ENCODE peak calls at places on chromosomes 6 and 20, in seven cellular contexts. One of them, this sample, is unnamed.

GRCh38 chr6:94658929-94659328 is 918.4 kb upstream of the MANEA start:
- DNase-seq in naive B cell: no peak
- DNase-seq in germinal center: no peak
- DNase-seq in skeletal muscle cell: no peak
- DNase-seq in fibroblast of mammary gland: no peak
- DNase-seq in Caki2: no peak
- DNase-seq in mammary epithelial cell: no peak
- DNase-seq in this sample: no peak

GRCh38 chr6:87702589-87702945 is 534 bp upstream of the AKIRIN2 start:
- DNase-seq in naive B cell: no peak
- DNase-seq in germinal center: peak
- DNase-seq in skeletal muscle cell: peak
- DNase-seq in fibroblast of mammary gland: peak
- DNase-seq in Caki2: no peak
- DNase-seq in mammary epithelial cell: peak
- DNase-seq in this sample: no peak

GRCh38 chr20:58171796-58172425 is 56.5 kb downstream of the ANKRD60 start:
- DNase-seq in naive B cell: no peak
- DNase-seq in germinal center: no peak
- DNase-seq in skeletal muscle cell: no peak
- DNase-seq in fibroblast of mammary gland: no peak
- DNase-seq in Caki2: no peak
- DNase-seq in mammary epithelial cell: no peak
- DNase-seq in this sample: no peak

GRCh38 chr20:35040090-35040489 is 52.5 kb downstream of the TRPC4AP start:
- DNase-seq in naive B cell: no peak
- DNase-seq in germinal center: no peak
- DNase-seq in skeletal muscle cell: no peak
- DNase-seq in fibroblast of mammary gland: no peak
- DNase-seq in Caki2: no peak
- DNase-seq in mammary epithelial cell: no peak
- DNase-seq in this sample: no peak

GRCh38 chr6:157462956-157463742 is 82.2 kb downstream of the ZDHHC14 start:
- DNase-seq in naive B cell: no peak
- DNase-seq in germinal center: no peak
- DNase-seq in skeletal muscle cell: no peak
- DNase-seq in fibroblast of mammary gland: no peak
- DNase-seq in Caki2: no peak
- DNase-seq in mammary epithelial cell: no peak
- DNase-seq in this sample: no peak

GRCh38 chr20:60680554-60680953 is 571.5 kb upstream of the CDH4 start:
- DNase-seq in naive B cell: no peak
- DNase-seq in germinal center: no peak
- DNase-seq in skeletal muscle cell: no peak
- DNase-seq in fibroblast of mammary gland: no peak
- DNase-seq in Caki2: no peak
- DNase-seq in mammary epithelial cell: no peak
- DNase-seq in this sample: no peak

GRCh38 chr6:78076371-78076770 is 423.5 kb downstream of the MEI4 start:
- DNase-seq in naive B cell: no peak
- DNase-seq in germinal center: no peak
- DNase-seq in skeletal muscle cell: no peak
- DNase-seq in fibroblast of mammary gland: no peak
- DNase-seq in Caki2: no peak
- DNase-seq in mammary epithelial cell: no peak
- DNase-seq in this sample: no peak

GRCh38 chr6:125923371-125923877 is 33.1 kb upstream of the HINT3 start:
- DNase-seq in naive B cell: no peak
- DNase-seq in germinal center: no peak
- DNase-seq in skeletal muscle cell: no peak
- DNase-seq in fibroblast of mammary gland: no peak
- DNase-seq in Caki2: no peak
- DNase-seq in mammary epithelial cell: no peak
- DNase-seq in this sample: no peak

GRCh38 chr20:17210983-17211382 is 15.9 kb upstream of the PCSK2 start:
- DNase-seq in naive B cell: no peak
- DNase-seq in germinal center: no peak
- DNase-seq in skeletal muscle cell: no peak
- DNase-seq in fibroblast of mammary gland: no peak
- DNase-seq in Caki2: peak
- DNase-seq in mammary epithelial cell: peak
- DNase-seq in this sample: no peak

GRCh38 chr6:106539931-106540330 is 89.4 kb downstream of the RTN4IP1 start:
- DNase-seq in naive B cell: no peak
- DNase-seq in germinal center: no peak
- DNase-seq in skeletal muscle cell: no peak
- DNase-seq in fibroblast of mammary gland: no peak
- DNase-seq in Caki2: no peak
- DNase-seq in mammary epithelial cell: no peak
- DNase-seq in this sample: no peak

GRCh38 chr6:122495612-122496011 is 24.0 kb upstream of the SERINC1 start:
- DNase-seq in naive B cell: no peak
- DNase-seq in germinal center: no peak
- DNase-seq in skeletal muscle cell: no peak
- DNase-seq in fibroblast of mammary gland: no peak
- DNase-seq in Caki2: no peak
- DNase-seq in mammary epithelial cell: no peak
- DNase-seq in this sample: peak

GRCh38 chr20:21556398-21556797 is 42.5 kb upstream of the NKX2-2 start:
- DNase-seq in naive B cell: no peak
- DNase-seq in germinal center: no peak
- DNase-seq in skeletal muscle cell: no peak
- DNase-seq in fibroblast of mammary gland: no peak
- DNase-seq in Caki2: no peak
- DNase-seq in mammary epithelial cell: no peak
- DNase-seq in this sample: no peak

GRCh38 chr20:24654425-24654824 is 185.0 kb downstream of the SYNDIG1 start:
- DNase-seq in naive B cell: no peak
- DNase-seq in germinal center: no peak
- DNase-seq in skeletal muscle cell: no peak
- DNase-seq in fibroblast of mammary gland: no peak
- DNase-seq in Caki2: no peak
- DNase-seq in mammary epithelial cell: no peak
- DNase-seq in this sample: no peak

GRCh38 chr6:90295854-90296345 is 743 bp downstream of the BACH2 start:
- DNase-seq in naive B cell: peak
- DNase-seq in germinal center: peak
- DNase-seq in skeletal muscle cell: no peak
- DNase-seq in fibroblast of mammary gland: peak
- DNase-seq in Caki2: peak
- DNase-seq in mammary epithelial cell: peak
- DNase-seq in this sample: peak

GRCh38 chr6:90898763-90899162 is 311.9 kb upstream of the MAP3K7 start:
- DNase-seq in naive B cell: no peak
- DNase-seq in germinal center: no peak
- DNase-seq in skeletal muscle cell: no peak
- DNase-seq in fibroblast of mammary gland: no peak
- DNase-seq in Caki2: no peak
- DNase-seq in mammary epithelial cell: no peak
- DNase-seq in this sample: no peak

GRCh38 chr6:114445846-114446245 is 103.0 kb upstream of the HS3ST5 start:
- DNase-seq in naive B cell: no peak
- DNase-seq in germinal center: no peak
- DNase-seq in skeletal muscle cell: no peak
- DNase-seq in fibroblast of mammary gland: no peak
- DNase-seq in Caki2: no peak
- DNase-seq in mammary epithelial cell: no peak
- DNase-seq in this sample: no peak

GRCh38 chr20:51206032-51206662 is 183.2 kb upstream of the KCNG1 start:
- DNase-seq in naive B cell: no peak
- DNase-seq in germinal center: peak
- DNase-seq in skeletal muscle cell: no peak
- DNase-seq in fibroblast of mammary gland: no peak
- DNase-seq in Caki2: no peak
- DNase-seq in mammary epithelial cell: no peak
- DNase-seq in this sample: no peak

GRCh38 chr6:105317607-105318533 is 85.0 kb downstream of the PREP start:
- DNase-seq in naive B cell: no peak
- DNase-seq in germinal center: no peak
- DNase-seq in skeletal muscle cell: no peak
- DNase-seq in fibroblast of mammary gland: no peak
- DNase-seq in Caki2: no peak
- DNase-seq in mammary epithelial cell: no peak
- DNase-seq in this sample: no peak

GRCh38 chr20:3377644-3378043 is 29.8 kb downstream of the DNAAF9 start:
- DNase-seq in naive B cell: no peak
- DNase-seq in germinal center: no peak
- DNase-seq in skeletal muscle cell: no peak
- DNase-seq in fibroblast of mammary gland: no peak
- DNase-seq in Caki2: no peak
- DNase-seq in mammary epithelial cell: no peak
- DNase-seq in this sample: no peak

GRCh38 chr20:23260181-23260840 is 90.3 kb upstream of the NXT1 start:
- DNase-seq in naive B cell: no peak
- DNase-seq in germinal center: no peak
- DNase-seq in skeletal muscle cell: no peak
- DNase-seq in fibroblast of mammary gland: no peak
- DNase-seq in Caki2: no peak
- DNase-seq in mammary epithelial cell: no peak
- DNase-seq in this sample: no peak

GRCh38 chr20:31981784-31982183 is 13.8 kb downstream of the XKR7 start:
- DNase-seq in naive B cell: no peak
- DNase-seq in germinal center: no peak
- DNase-seq in skeletal muscle cell: no peak
- DNase-seq in fibroblast of mammary gland: no peak
- DNase-seq in Caki2: no peak
- DNase-seq in mammary epithelial cell: no peak
- DNase-seq in this sample: no peak

GRCh38 chr20:59627298-59627697 is 23.0 kb downstream of the PHACTR3 start:
- DNase-seq in naive B cell: no peak
- DNase-seq in germinal center: no peak
- DNase-seq in skeletal muscle cell: no peak
- DNase-seq in fibroblast of mammary gland: no peak
- DNase-seq in Caki2: no peak
- DNase-seq in mammary epithelial cell: no peak
- DNase-seq in this sample: no peak

GRCh38 chr6:118495639-118496296 is 52.3 kb upstream of the PLN start:
- DNase-seq in naive B cell: no peak
- DNase-seq in germinal center: no peak
- DNase-seq in skeletal muscle cell: peak
- DNase-seq in fibroblast of mammary gland: peak
- DNase-seq in Caki2: no peak
- DNase-seq in mammary epithelial cell: peak
- DNase-seq in this sample: no peak

GRCh38 chr6:111772274-111772780 is 100.9 kb downstream of the FYN start:
- DNase-seq in naive B cell: no peak
- DNase-seq in germinal center: no peak
- DNase-seq in skeletal muscle cell: no peak
- DNase-seq in fibroblast of mammary gland: no peak
- DNase-seq in Caki2: no peak
- DNase-seq in mammary epithelial cell: no peak
- DNase-seq in this sample: no peak

GRCh38 chr6:32442977-32443552 is 3.4 kb downstream of the HLA-DRA start:
- DNase-seq in naive B cell: no peak
- DNase-seq in germinal center: no peak
- DNase-seq in skeletal muscle cell: no peak
- DNase-seq in fibroblast of mammary gland: no peak
- DNase-seq in Caki2: no peak
- DNase-seq in mammary epithelial cell: no peak
- DNase-seq in this sample: no peak

GRCh38 chr6:77445214-77445613 is 18.1 kb downstream of the HTR1B start:
- DNase-seq in naive B cell: no peak
- DNase-seq in germinal center: no peak
- DNase-seq in skeletal muscle cell: no peak
- DNase-seq in fibroblast of mammary gland: no peak
- DNase-seq in Caki2: no peak
- DNase-seq in mammary epithelial cell: no peak
- DNase-seq in this sample: no peak